ENCODE peak calls at places on chromosomes 13 and 19, in four cellular contexts. U is A549, R is HCT116, L is HL-60. O is an unnamed sample.

GRCh38 chr13:30679483-30680330 is 55.6 kb upstream of the ALOX5AP start:
- DNase-seq in U (peak; percentile 40), L (peak; percentile 63), R (no peak), O (no peak)

GRCh38 chr19:57282011-57282636 is 1.8 kb downstream of the ZNF460 start:
- DNase-seq in L (no peak), U (no peak), R (no peak), O (peak; percentile 57)

GRCh38 chr13:46553521-46553885 is 533 bp downstream of the LRCH1 start:
- DNase-seq in U (no peak), R (no peak), L (no peak), O (no peak)

GRCh38 chr19:41744850-41745249 is 10.5 kb upstream of the CEACAM6 start:
- DNase-seq in U (no peak), L (peak; percentile 88), R (no peak), O (no peak)

GRCh38 chr19:55270172-55270942 is 9.6 kb downstream of the HSPBP1 start:
- DNase-seq in R (no peak), U (no peak), L (no peak), O (no peak)

GRCh38 chr13:94617389-94618000 is 15.8 kb downstream of the GPR180 start:
- DNase-seq in R (no peak), U (no peak), L (peak; percentile 36), O (no peak)

GRCh38 chr13:45325806-45326205 is 15.2 kb downstream of the TPT1 start:
- DNase-seq in U (no peak), R (no peak), L (peak; percentile 88), O (no peak)

GRCh38 chr13:19958119-19959111 is at the start of gene ZMYM2:
- DNase-seq in L (peak; percentile 96), R (peak; percentile 86), U (peak; percentile 94), O (peak; percentile 77)

GRCh38 chr13:44574466-44574855 is 1.7 kb downstream of the TSC22D1 start:
- DNase-seq in R (no peak), L (no peak), U (no peak), O (no peak)

GRCh38 chr13:93226623-93227279 is at the start of gene GPC6:
- DNase-seq in R (no peak), U (peak; percentile 82), L (no peak), O (no peak)

GRCh38 chr19:46985532-46986415 is 33.9 kb upstream of the NPAS1 start:
- DNase-seq in U (no peak), L (no peak), R (no peak), O (no peak)

GRCh38 chr19:3670258-3670795 is 29.9 kb downstream of the PIP5K1C start:
- DNase-seq in U (peak; percentile 77), R (no peak), L (no peak), O (no peak)

GRCh38 chr13:34671136-34671535 is 270.9 kb upstream of the NBEA start:
- DNase-seq in R (no peak), L (no peak), U (no peak), O (no peak)

GRCh38 chr19:14375055-14375581 is 6.1 kb upstream of the ADGRE5 start:
- DNase-seq in L (peak; percentile 95), U (no peak), R (no peak), O (no peak)

GRCh38 chr13:26219726-26220125 is 2.4 kb downstream of the RNF6 start:
- DNase-seq in R (no peak), L (no peak), U (no peak), O (no peak)

GRCh38 chr13:79678100-79678499 is 197.1 kb downstream of the NDFIP2 start:
- DNase-seq in U (no peak), R (no peak), L (no peak), O (no peak)

GRCh38 chr19:7505288-7505681 is 10.6 kb upstream of the ZNF358 start:
- DNase-seq in U (no peak), L (no peak), R (no peak), O (no peak)

GRCh38 chr13:46085737-46086136 is 19.1 kb downstream of the CPB2 start:
- DNase-seq in R (no peak), L (no peak), U (no peak), O (no peak)

GRCh38 chr13:48068036-48068435 is 26.9 kb downstream of the MED4 start:
- DNase-seq in R (no peak), U (no peak), L (no peak), O (no peak)

GRCh38 chr19:31380854-31381253 is 31.6 kb upstream of the TSHZ3 start:
- DNase-seq in U (no peak), R (no peak), L (no peak), O (no peak)

GRCh38 chr19:12745166-12745897 is 6.3 kb upstream of the BEST2 start:
- DNase-seq in R (no peak), L (no peak), U (no peak), O (no peak)

GRCh38 chr19:55117636-55118391 is at the start of gene PPP1R12C:
- DNase-seq in L (peak; percentile 99), U (peak; percentile 99), R (peak; percentile 96), O (peak; percentile 92)

GRCh38 chr13:113930711-113931637 is 42.9 kb downstream of the C13orf46 start:
- DNase-seq in U (no peak), R (no peak), L (peak; percentile 82), O (peak; percentile 44)

GRCh38 chr19:17929056-17929455 is 3.8 kb upstream of the CCDC124 start:
- DNase-seq in R (no peak), L (no peak), U (no peak), O (peak; percentile 65)

GRCh38 chr13:81133066-81133465 is 792.1 kb upstream of the SPRY2 start:
- DNase-seq in R (no peak), U (no peak), L (no peak), O (no peak)

GRCh38 chr19:39509233-39509632 is 5.7 kb upstream of the SELENOV start:
- DNase-seq in U (no peak), R (no peak), L (no peak), O (no peak)

GRCh38 chr19:39508629-39509028 is 6.3 kb upstream of the SELENOV start:
- DNase-seq in L (no peak), U (no peak), R (no peak), O (no peak)

GRCh38 chr19:39507715-39508364 is 7.1 kb upstream of the SELENOV start:
- DNase-seq in R (no peak), L (no peak), U (no peak), O (no peak)

GRCh38 chr19:39506598-39506943 is 7.8 kb downstream of the DLL3 start:
- DNase-seq in U (no peak), R (no peak), L (no peak), O (no peak)

GRCh38 chr19:39506944-39507714 is 7.8 kb upstream of the SELENOV start:
- DNase-seq in R (no peak), U (peak; percentile 94), L (peak; percentile 28), O (no peak)
- TF ChIP-seq REST in R (no peak), U (no peak), L (no peak), O (no peak)

DNA sequence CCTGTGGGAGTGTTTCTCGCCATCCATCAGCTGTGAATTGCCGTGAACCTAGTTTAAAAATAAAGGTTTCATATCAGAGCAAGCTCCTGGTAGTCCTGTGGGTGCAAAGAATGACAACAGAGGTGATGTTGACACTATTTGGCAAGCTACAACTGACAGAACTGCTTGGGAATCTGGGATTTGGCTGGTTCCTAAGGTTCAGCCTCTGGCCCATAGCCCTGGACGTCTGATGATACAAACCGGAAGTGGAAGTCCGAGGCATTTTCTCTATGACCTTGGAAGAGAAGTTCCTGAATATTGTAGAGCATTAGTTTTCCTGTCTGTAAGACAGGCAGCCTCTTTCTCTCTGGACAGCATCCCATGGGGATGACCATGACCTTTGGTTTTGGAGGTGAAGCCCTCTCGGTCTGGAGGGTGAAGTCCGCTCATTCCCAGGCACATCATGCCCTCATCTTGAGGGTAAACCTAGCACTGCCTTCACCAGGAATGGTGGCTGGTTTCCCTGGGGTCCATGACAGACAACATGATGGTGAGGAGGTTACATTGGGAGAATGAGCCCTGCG is 29.1 kb downstream of the GATAD2A start:
- DNase-seq in U (no peak), R (no peak), L (no peak), O (no peak)
- TF ChIP-seq REST in U (no peak), R (no peak), L (no peak), O (no peak)

DNA sequence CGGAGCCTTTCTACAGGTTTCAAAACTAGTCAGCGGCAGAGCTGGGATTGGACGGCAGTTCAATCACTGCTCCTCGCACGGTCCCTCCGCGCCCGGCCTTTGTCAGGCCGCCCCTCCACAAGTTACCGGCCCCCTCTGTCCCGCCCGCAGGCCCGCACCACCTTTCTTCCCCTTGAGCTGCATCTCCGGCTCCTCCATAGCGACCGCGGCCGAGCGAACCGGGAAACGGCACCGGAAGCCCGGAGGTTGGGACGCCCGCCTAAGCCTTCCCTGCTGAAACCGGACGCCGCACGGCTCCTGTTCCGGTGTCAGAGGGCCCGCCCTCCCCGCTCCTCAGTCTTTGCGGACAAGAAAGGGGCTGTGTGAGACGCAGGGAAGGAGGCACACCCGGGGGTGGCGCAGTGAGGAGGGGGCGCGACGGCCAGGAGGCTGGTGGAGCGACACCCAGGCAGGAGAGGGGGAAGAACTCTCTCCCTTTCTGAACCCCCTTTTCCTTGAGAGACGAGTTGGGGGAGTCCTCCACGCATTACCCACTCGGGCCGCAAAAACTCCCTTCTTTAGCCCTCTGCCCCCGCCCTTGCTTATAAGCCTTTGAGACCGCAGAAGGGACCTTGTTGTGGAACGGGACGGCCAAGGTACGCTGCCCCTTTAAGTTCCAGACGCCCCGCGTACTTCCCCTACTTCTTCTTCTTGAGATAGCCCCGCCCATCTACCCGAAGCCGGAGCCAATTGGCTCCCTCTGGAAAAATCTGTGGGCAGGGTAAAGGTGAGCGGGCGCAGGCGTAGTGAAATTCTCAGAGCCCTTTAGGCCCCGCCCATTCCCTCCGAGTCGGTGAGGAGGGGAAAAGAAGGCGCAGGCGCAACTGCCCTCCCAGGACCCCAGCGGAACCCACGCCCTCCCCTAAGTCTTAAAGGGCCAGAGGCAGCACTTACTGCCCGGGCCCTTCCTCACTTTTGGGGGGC is at the start of the genes BORCS8 and RFXANK:
- DNase-seq in R (peak; percentile 98), U (peak; percentile 96), L (peak; percentile 99), O (peak; percentile 97)
- TF ChIP-seq REST in R (no peak), U (no peak), L (peak; percentile 20), O (no peak)

DNA sequence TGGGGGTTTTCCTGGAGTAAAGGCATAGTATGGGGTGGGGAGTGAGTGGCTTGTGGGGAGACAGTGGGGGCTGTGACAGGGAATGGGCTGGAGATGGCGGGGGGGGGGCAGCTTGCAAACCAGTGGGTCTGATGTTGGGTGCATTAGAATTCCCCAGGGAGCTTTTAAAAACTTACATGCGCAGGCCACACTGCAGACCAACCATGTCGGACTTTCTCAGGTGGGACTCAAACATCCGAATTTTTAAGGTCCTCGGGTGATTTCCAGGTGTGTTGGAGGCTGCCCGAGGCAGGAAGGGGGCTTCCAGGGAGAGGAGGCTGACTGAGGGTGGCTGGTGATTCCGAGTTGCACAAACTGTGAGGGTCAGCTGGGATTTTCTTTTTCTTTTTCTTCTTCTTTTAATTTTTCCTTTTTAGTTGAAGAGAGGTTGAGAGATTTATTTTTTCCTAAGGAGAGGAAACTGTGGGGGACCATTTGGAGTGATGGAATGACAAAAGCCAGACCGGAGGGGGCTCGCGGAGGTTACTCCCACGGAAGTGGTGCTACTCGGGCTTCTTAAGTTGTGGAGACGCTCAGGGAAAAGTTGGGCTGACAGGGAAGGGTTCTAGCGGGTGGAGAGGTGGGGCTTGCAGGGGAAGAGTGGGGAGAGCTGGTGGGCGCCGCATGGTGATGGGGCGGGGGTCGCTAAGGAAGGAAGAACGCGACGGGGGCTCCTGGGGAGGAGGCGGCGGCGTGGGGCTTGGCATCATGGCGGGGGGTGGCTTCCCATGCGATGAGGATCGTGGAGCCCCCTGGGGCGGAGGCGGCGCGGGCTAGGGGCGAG is 1.0 kb upstream of the CACNG8 start:
- DNase-seq in U (peak; percentile 53), R (no peak), L (no peak), O (no peak)
- TF ChIP-seq REST in U (no peak), R (no peak), L (no peak), O (no peak)

O was measured in GM12878.